ENCODE peak calls at places on chromosomes 7 and 10, in six cellular contexts. I is choroid plexus epithelial cell, S is sigmoid colon, H is MCF 10A, X is nephron progenitor cell, N is colonic mucosa. D is an unnamed sample.
A peak's percentile ranks its signal among the peaks of the same experiment; 100 is the strongest.

GRCh38 chr7:135409845-135410545 is 99.9 kb downstream of the CNOT4 start:
- DNase-seq in I (no peak), S (no peak), H (no peak), X (no peak), N (no peak), D (no peak)

GRCh38 chr10:373516-374309 is 238.5 kb downstream of the ZMYND11 start:
- DNase-seq in I (peak; percentile 88), S (peak; percentile 84), H (peak; percentile 34), X (no peak), N (no peak), D (peak; percentile 36)

GRCh38 chr10:71230656-71231025 is 18.3 kb downstream of the UNC5B start:
- DNase-seq in I (no peak), S (no peak), H (no peak), X (no peak), N (no peak), D (no peak)

GRCh38 chr10:127798116-127798515 is 61.1 kb downstream of the FOXI2 start:
- DNase-seq in I (peak; percentile 4), S (no peak), H (no peak), X (no peak), N (no peak), D (no peak)

GRCh38 chr7:5302577-5302976 is 19.8 kb downstream of the SLC29A4 start:
- DNase-seq in I (no peak), S (no peak), H (no peak), X (no peak), N (no peak), D (no peak)

GRCh38 chr10:85612833-85613232 is 753.8 kb downstream of the GRID1 start:
- DNase-seq in I (no peak), S (no peak), H (no peak), X (no peak), N (no peak), D (no peak)

GRCh38 chr10:22229756-22230330 is 12.0 kb upstream of the EBLN1 start:
- DNase-seq in I (peak; percentile 20), S (no peak), H (peak; percentile 32), X (no peak), N (no peak), D (no peak)

GRCh38 chr10:13390604-13391522 is 42.8 kb upstream of the SEPHS1 start:
- DNase-seq in I (no peak), S (no peak), H (no peak), X (no peak), N (no peak), D (no peak)

GRCh38 chr7:116543664-116544063 is 18.8 kb downstream of the CAV1 start:
- DNase-seq in I (peak; percentile 78), S (no peak), H (peak; percentile 36), X (no peak), N (no peak), D (no peak)

GRCh38 chr10:17675638-17676037 is 31.7 kb downstream of the STAM start:
- DNase-seq in I (no peak), S (no peak), H (no peak), X (no peak), N (no peak), D (no peak)

GRCh38 chr10:17669185-17669872 is 25.4 kb downstream of the STAM start:
- DNase-seq in I (no peak), S (no peak), H (no peak), X (no peak), N (no peak), D (no peak)

GRCh38 chr10:17668435-17669184 is 24.7 kb downstream of the STAM start:
- DNase-seq in I (no peak), S (no peak), H (no peak), X (no peak), N (no peak), D (no peak)

GRCh38 chr10:17673517-17674051 is 29.6 kb downstream of the STAM start:
- DNase-seq in I (peak; percentile 98), S (no peak), H (peak; percentile 79), X (no peak), N (no peak), D (no peak)

DNA sequence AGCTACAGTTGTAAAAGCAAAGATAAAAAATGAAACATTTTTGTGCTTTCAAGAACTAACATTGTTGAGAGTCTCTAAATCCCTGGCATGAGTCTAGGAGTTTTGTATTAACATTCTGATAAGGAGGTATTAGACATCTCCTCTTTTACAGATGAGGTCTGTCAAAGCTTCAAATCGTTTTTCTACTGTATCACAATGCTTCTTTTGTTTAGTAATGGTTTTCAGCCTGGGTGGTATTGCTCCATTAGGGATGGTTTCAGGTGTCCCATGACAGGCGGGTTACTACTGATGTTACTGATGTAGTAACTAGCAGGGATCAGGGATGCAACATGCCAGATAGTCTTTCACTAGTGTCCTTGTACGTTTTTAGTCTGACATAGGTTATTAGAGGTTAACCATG is 27.4 kb downstream of the STAM start:
- DNase-seq in I (peak; percentile 41), S (no peak), H (no peak), X (no peak), N (no peak), D (no peak)
- TF ChIP-seq CTCF in I (no peak), S (no peak), H (no peak), X (no peak), N (no peak), D (no peak)

GRCh38 chr10:78260141-78260540 is 226.5 kb downstream of the RPS24 start:
- DNase-seq in I (peak; percentile 17), S (no peak), H (no peak), X (no peak), N (no peak), D (no peak)
- TF ChIP-seq CTCF in I (peak; percentile 35), S (no peak), H (no peak), X (peak; percentile 11), N (no peak), D (no peak)

GRCh38 chr7:298375-298702 is 8.4 kb downstream of the FOXL3 start:
- DNase-seq in I (no peak), S (no peak), H (no peak), X (no peak), N (no peak), D (no peak)

GRCh38 chr7:299169-299568 is 9.2 kb downstream of the FOXL3 start:
- DNase-seq in I (no peak), S (no peak), H (no peak), X (no peak), N (no peak), D (no peak)

GRCh38 chr7:297611-298374 is 7.8 kb downstream of the FOXL3 start:
- DNase-seq in I (no peak), S (no peak), H (no peak), X (no peak), N (no peak), D (no peak)

GRCh38 chr7:299628-300027 is 9.7 kb downstream of the FOXL3 start:
- DNase-seq in I (no peak), S (no peak), H (no peak), X (no peak), N (no peak), D (no peak)

GRCh38 chr7:298739-299138 is 8.8 kb downstream of the FOXL3 start:
- DNase-seq in I (no peak), S (no peak), H (no peak), X (no peak), N (no peak), D (no peak)
- TF ChIP-seq CTCF in I (no peak), S (no peak), H (no peak), X (no peak), N (no peak), D (no peak)

GRCh38 chr7:90708841-90709317 is 112.8 kb downstream of the CDK14 start:
- DNase-seq in I (peak; percentile 51), S (no peak), H (peak; percentile 75), X (peak; percentile 10), N (peak; percentile 63), D (no peak)
- TF ChIP-seq CTCF in I (peak; percentile 71), S (no peak), H (peak; percentile 57), X (peak; percentile 55), N (peak; percentile 63), D (peak; percentile 16)

DNA sequence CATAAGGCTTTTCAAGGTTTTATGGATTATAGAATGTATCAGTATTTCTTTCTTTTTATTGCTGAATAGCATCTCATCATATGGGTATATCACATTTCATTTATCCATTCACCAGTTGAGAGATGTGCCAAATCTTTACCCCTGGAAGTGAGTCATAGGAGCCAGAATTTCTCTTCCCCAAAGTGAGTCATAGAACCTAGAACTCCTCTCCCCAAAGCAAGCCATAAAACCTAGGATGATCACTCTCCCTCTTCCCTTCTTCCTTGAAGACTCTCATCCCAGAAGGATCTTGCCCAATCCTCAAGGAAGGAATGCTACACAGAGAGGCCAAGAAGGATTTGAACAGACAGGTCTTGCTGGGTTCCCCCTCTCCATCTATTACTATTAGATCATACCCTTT is 199.8 kb downstream of the EVX1 start:
- DNase-seq in I (peak; percentile 17), S (no peak), H (peak; percentile 93), X (no peak), N (no peak), D (no peak)
- TF ChIP-seq CTCF in I (no peak), S (no peak), H (no peak), X (no peak), N (no peak), D (no peak)

GRCh38 chr7:137418841-137419240 is 75.3 kb upstream of the PTN start:
- DNase-seq in I (no peak), S (no peak), H (no peak), X (no peak), N (no peak), D (no peak)

GRCh38 chr7:137423321-137423720 is 79.8 kb upstream of the PTN start:
- DNase-seq in I (no peak), S (no peak), H (no peak), X (no peak), N (no peak), D (no peak)

GRCh38 chr7:137421389-137421788 is 77.9 kb upstream of the PTN start:
- DNase-seq in I (no peak), S (peak; percentile 74), H (no peak), X (no peak), N (no peak), D (no peak)

GRCh38 chr7:137417464-137417863 is 73.9 kb upstream of the PTN start:
- DNase-seq in I (no peak), S (no peak), H (no peak), X (no peak), N (no peak), D (no peak)
- TF ChIP-seq CTCF in I (no peak), S (no peak), H (no peak), X (no peak), N (no peak), D (no peak)

GRCh38 chr7:101235522-101235921 is 2.1 kb downstream of the CLDN15 start:
- DNase-seq in I (no peak), S (no peak), H (no peak), X (no peak), N (peak; percentile 88), D (no peak)

GRCh38 chr7:101236292-101236691 is 1.3 kb downstream of the CLDN15 start:
- DNase-seq in I (no peak), S (no peak), H (no peak), X (no peak), N (no peak), D (no peak)

GRCh38 chr7:101234636-101235035 is 3.0 kb downstream of the CLDN15 start:
- DNase-seq in I (no peak), S (no peak), H (no peak), X (no peak), N (no peak), D (no peak)

GRCh38 chr7:101233907-101234547 is 3.6 kb downstream of the CLDN15 start:
- DNase-seq in I (no peak), S (no peak), H (no peak), X (no peak), N (no peak), D (no peak)

DNA sequence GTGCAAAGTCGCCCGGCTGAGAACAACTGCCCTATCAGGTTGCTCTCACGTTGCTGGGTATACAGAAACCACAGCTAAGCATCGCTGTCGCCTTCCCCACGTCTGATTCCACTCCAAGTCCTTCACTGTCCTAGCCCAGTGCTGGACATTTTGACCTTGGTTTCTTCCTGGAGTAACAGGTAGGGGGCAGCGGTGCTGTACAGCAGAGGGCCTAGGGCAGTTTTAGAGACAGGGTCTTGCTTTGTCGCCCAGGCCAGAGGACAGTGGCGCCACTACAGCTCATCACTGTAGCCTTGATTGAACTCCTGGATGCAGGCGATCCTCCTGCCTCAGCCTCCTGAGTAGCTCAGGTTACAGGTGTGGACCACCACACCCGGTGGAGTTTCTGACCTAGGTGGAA is 2.6 kb downstream of the CLDN15 start:
- DNase-seq in I (no peak), S (no peak), H (no peak), X (no peak), N (no peak), D (no peak)
- TF ChIP-seq CTCF in I (peak; percentile 54), S (no peak), H (no peak), X (peak; percentile 22), N (no peak), D (no peak)